ENCODE peak calls at places on chromosomes 6 and 20, in seven cellular contexts. E is stomach; H is H1; R is CD8-positive, alpha-beta T cell; P is keratinocyte; V is effector memory CD4-positive, alpha-beta T cell; A is CD4-positive, alpha-beta T cell. M is an unnamed sample.

GRCh38 chr20:15205719-15206118 is 868.3 kb upstream of the FLRT3 start:
- DNase-seq in H (no peak), P (no peak), R (no peak), V (no peak), A (no peak), E (no peak), M (no peak)

GRCh38 chr6:108024427-108025073 is 50.0 kb downstream of the OSTM1 start:
- DNase-seq in P (no peak), H (no peak), R (no peak), E (no peak), V (no peak), A (no peak), M (no peak)

GRCh38 chr6:29809249-29809648 is 18.4 kb upstream of the HLA-G start:
- DNase-seq in P (peak), R (no peak), V (no peak), A (no peak), E (no peak), H (no peak), M (no peak)

GRCh38 chr20:25314497-25315417 is 66.9 kb downstream of the PYGB start:
- DNase-seq in R (no peak), V (no peak), E (peak), H (no peak), P (no peak), A (no peak), M (no peak)

GRCh38 chr6:101080597-101080996 is 199.5 kb upstream of the ASCC3 start:
- DNase-seq in P (peak), A (no peak), E (no peak), R (no peak), V (no peak), H (no peak), M (no peak)

GRCh38 chr6:75412937-75413662 is 80.5 kb downstream of the FILIP1 start:
- DNase-seq in V (no peak), P (no peak), H (no peak), A (no peak), E (no peak), R (no peak), M (no peak)

GRCh38 chr20:56359212-56360132 is 698 bp downstream of the FAM210B start:
- DNase-seq in R (no peak), H (no peak), P (peak), E (peak), A (peak), V (no peak), M (no peak)

GRCh38 chr20:7540923-7541322 is 399.3 kb downstream of the HAO1 start:
- DNase-seq in A (no peak), R (no peak), E (no peak), H (no peak), V (no peak), P (no peak), M (no peak)

GRCh38 chr6:38172739-38173415 is 353.4 kb downstream of the ZFAND3 start:
- DNase-seq in V (no peak), R (no peak), E (no peak), P (no peak), H (no peak), A (no peak), M (no peak)

GRCh38 chr6:29967379-29968010 is 25.2 kb downstream of the HLA-A start:
- DNase-seq in R (no peak), V (no peak), P (no peak), A (no peak), H (no peak), E (peak), M (no peak)

GRCh38 chr6:90610671-90611542 is 24.0 kb upstream of the MAP3K7 start:
- DNase-seq in R (peak), P (no peak), A (peak), H (no peak), V (no peak), E (no peak), M (peak)

GRCh38 chr6:21390537-21391213 is 202.9 kb upstream of the SOX4 start:
- DNase-seq in E (no peak), A (no peak), P (no peak), V (no peak), H (no peak), R (no peak), M (no peak)

GRCh38 chr6:13080462-13081188 is 247.7 kb downstream of the TBC1D7 start:
- DNase-seq in P (no peak), R (no peak), E (no peak), H (no peak), V (no peak), A (no peak), M (no peak)

GRCh38 chr6:15593798-15594197 is 69.0 kb downstream of the DTNBP1 start:
- DNase-seq in P (no peak), E (no peak), A (no peak), R (no peak), H (no peak), V (no peak), M (no peak)

GRCh38 chr20:59027746-59028320 is 4.3 kb downstream of the ATP5F1E start:
- DNase-seq in R (no peak), V (no peak), A (no peak), H (no peak), P (no peak), E (no peak), M (no peak)

GRCh38 chr6:36971926-36972673 is 13.9 kb downstream of the MTCH1 start:
- DNase-seq in V (no peak), E (no peak), H (no peak), R (no peak), A (no peak), P (no peak), M (no peak)

GRCh38 chr6:17928514-17929430 is 58.7 kb downstream of the KIF13A start:
- DNase-seq in R (no peak), A (no peak), P (no peak), V (no peak), H (no peak), E (no peak), M (no peak)

GRCh38 chr6:130020106-130020851 is 1.9 kb downstream of the L3MBTL3 start:
- DNase-seq in E (peak), P (no peak), V (peak), A (peak), H (no peak), R (peak), M (no peak)

GRCh38 chr6:30775104-30775503 is 30.8 kb upstream of the IER3 start:
- DNase-seq in E (no peak), R (no peak), A (no peak), V (no peak), H (no peak), P (no peak), M (no peak)

GRCh38 chr6:168999392-168999791 is 254.3 kb downstream of the THBS2 start:
- DNase-seq in A (no peak), V (no peak), P (no peak), E (no peak), H (no peak), R (no peak), M (no peak)

GRCh38 chr20:63031251-63032014 is 24.7 kb upstream of the BHLHE23 start:
- DNase-seq in A (no peak), V (no peak), E (no peak), R (no peak), P (no peak), H (no peak), M (no peak)

GRCh38 chr6:44699851-44700250 is 312.3 kb downstream of the CDC5L start:
- DNase-seq in P (no peak), A (no peak), H (no peak), R (no peak), E (no peak), V (no peak), M (no peak)

GRCh38 chr6:89887452-89888137 is 6.7 kb upstream of the GJA10 start:
- DNase-seq in P (no peak), H (no peak), V (no peak), R (peak), A (no peak), E (no peak), M (no peak)

GRCh38 chr6:108161724-108162282 is 4.0 kb upstream of the NR2E1 start:
- DNase-seq in V (no peak), P (no peak), A (no peak), E (no peak), H (no peak), R (no peak), M (no peak)

GRCh38 chr6:126716826-126717514 is 377.1 kb downstream of the CENPW start:
- DNase-seq in R (no peak), E (no peak), H (no peak), P (no peak), A (no peak), V (no peak), M (no peak)

GRCh38 chr6:159821726-159822125 is 21.6 kb downstream of the PNLDC1 start:
- DNase-seq in E (no peak), R (no peak), V (no peak), A (no peak), H (no peak), P (no peak), M (no peak)

GRCh38 chr20:12414446-12415274 is 497.0 kb downstream of the BTBD3 start:
- DNase-seq in E (no peak), R (no peak), A (no peak), H (no peak), P (no peak), V (no peak), M (peak)

GRCh38 chr6:46323312-46323965 is 152.7 kb upstream of the ENPP5 start:
- DNase-seq in A (no peak), V (no peak), H (no peak), E (no peak), R (no peak), P (no peak), M (no peak)

GRCh38 chr6:138590796-138591709 is 91.8 kb upstream of the NHSL1 start:
- DNase-seq in P (no peak), R (no peak), E (peak), V (no peak), H (no peak), A (no peak), M (no peak)

GRCh38 chr6:163999475-164000125 is 585.1 kb downstream of the QKI start:
- DNase-seq in A (no peak), V (no peak), R (no peak), H (no peak), P (no peak), E (no peak), M (no peak)

GRCh38 chr20:37204056-37204455 is 24.7 kb upstream of the MROH8 start:
- DNase-seq in V (no peak), R (no peak), A (no peak), E (no peak), P (no peak), H (no peak), M (no peak)

GRCh38 chr6:136225496-136225895 is 24.6 kb downstream of the MTFR2 start:
- DNase-seq in A (no peak), P (no peak), V (no peak), R (no peak), H (no peak), E (no peak), M (no peak)

DNA sequence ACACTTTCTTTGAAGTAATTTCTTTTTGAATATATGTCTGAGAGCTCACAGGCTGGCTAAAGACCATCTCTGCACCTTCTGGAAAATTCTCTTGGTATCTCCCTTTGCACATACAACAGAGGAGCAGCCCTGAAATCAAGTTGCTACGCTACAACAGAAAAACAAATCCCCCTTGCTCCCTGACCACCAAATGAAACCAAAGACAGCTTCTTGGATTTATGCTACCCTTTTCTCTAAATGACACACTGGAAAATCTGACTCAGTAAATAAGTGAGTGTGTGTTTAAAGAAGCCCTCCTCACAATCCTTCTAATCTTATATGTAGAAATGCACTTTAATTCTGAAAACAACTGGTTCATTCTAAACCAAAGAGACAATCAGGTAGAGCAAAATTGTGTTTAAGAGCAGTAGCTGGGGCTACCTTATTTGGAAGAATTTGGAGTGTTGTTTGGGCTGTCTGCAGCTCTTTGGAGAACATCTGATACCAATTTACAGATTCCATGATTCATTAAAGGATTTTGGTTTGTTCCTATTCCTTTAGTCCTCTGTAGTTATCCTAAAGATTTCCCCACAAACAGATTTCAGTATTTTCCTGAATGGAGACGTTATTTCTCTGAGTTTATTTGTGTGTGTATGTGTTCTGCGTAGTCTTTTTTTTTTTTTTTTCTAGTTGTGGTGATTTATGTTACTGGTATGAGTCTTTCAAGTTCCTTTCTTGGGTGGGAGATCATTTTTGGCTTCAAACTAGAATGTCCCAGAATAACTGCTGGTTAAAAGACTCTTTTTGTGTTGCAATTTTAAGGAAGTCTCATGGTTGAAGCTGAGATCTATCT is 36.4 kb upstream of the UTRN start:
- DNase-seq in R (no peak), A (no peak), P (no peak), H (no peak), V (no peak), E (no peak), M (no peak)
- H3K27ac ChIP-seq in R (no peak), A (no peak), P (no peak), H (no peak), V (no peak), E (no peak), M (no peak)

DNA sequence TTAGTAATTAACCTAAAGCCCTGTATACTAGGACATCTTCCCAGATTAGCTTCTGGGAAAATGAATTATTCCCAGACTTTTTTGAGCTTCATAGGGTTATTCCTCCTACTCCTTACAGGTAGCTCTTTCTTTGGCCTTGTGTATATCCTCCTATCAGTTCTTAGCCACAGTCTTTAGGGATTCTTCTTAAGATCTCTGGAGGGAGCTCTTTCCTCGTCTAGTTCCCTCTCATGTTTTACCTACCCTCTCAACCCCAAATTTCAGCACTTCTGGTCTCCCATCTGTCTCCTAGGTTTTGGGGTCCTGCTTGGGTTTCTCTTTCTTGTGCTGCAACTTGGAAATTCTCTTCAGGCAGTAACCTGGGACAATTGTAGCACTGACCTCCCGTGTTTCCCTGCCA is 46.4 kb upstream of the SLC35B3 start:
- DNase-seq in R (no peak), P (no peak), V (no peak), H (no peak), A (no peak), E (no peak), M (no peak)
- H3K27ac ChIP-seq in R (no peak), P (no peak), V (no peak), H (no peak), A (no peak), E (no peak), M (no peak)

GRCh38 chr6:42403831-42404230 is 47.9 kb downstream of the TRERF1 start:
- DNase-seq in P (no peak), R (peak), A (no peak), H (no peak), V (no peak), E (no peak), M (no peak)

GRCh38 chr6:42404494-42404893 is 47.2 kb downstream of the TRERF1 start:
- DNase-seq in V (no peak), R (peak), P (peak), A (peak), H (peak), E (peak), M (no peak)

GRCh38 chr6:42406296-42407280 is 45.1 kb downstream of the TRERF1 start:
- DNase-seq in P (no peak), A (no peak), R (peak), E (no peak), H (no peak), V (no peak), M (no peak)

GRCh38 chr6:42403415-42403814 is 48.3 kb downstream of the TRERF1 start:
- DNase-seq in H (no peak), P (peak), A (no peak), R (peak), E (no peak), V (no peak), M (no peak)

GRCh38 chr6:42405025-42405424 is 46.7 kb downstream of the TRERF1 start:
- DNase-seq in H (no peak), A (no peak), V (no peak), R (peak), P (no peak), E (no peak), M (no peak)
- H3K27ac ChIP-seq in H (peak), A (no peak), V (peak), R (no peak), P (peak), E (no peak), M (no peak)

DNA sequence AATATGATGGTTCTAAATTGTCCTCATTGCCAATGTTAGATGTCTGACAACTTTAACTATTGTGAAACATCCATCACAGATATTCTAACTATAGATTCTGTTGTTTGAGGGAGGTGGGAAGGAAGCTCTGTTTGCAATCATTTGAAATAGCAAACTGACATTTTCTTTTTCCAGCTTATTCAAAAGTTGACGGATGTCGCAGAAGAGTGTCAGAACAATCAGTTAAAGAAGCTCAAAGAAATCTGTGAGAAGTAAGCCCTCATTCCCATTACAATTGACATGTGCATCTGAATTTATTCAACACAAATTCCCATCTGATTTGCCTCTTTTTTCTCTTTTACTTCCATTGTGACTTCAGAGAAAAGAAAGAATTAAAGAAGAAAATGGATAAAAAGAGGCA is 280.6 kb upstream of the PLCB4 start:
- DNase-seq in P (no peak), V (no peak), A (no peak), H (no peak), E (no peak), R (no peak), M (no peak)
- H3K27ac ChIP-seq in P (no peak), V (no peak), A (no peak), H (no peak), E (no peak), R (no peak), M (no peak)

DNA sequence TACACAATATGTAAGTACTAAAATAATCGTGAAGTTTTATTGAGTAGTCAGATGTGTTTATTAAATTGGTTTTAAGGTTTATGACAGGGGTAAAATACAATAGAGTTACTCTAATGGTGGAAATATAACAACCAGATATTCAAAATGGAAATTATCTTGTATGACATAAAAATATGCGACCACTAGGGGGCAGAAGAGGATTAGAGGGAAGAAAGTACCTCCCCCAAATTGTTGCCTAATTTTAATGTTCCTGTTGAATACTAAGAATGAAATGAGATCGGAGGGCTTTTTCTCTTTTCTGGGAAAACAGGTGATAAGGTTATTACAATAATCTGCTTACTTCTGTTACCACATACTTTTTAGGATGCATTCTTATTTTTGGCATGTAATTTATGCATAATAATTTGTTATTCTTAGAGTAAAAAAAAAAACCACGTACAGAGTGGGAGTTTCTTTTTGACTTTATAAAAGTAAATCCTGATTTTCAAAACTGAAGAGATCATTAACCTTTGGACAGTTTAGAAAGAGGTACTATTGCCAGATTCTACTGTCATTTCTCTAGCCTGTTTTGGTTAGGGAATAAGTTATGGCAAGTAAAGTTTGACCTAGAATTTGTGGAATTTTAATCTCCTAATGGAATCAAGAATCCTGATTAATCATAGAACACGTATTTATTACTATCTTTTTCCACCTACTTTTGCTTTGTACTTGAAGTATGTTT is 159.2 kb downstream of the CD109 start:
- DNase-seq in A (no peak), P (no peak), E (no peak), H (no peak), R (no peak), V (no peak), M (no peak)
- H3K27ac ChIP-seq in A (no peak), P (no peak), E (no peak), H (no peak), R (no peak), V (no peak), M (no peak)

M was measured in caudate nucleus.